ENCODE peak calls at places on chromosomes 12 and 14, in four cellular contexts. Z is HL-60, K is GM12878, D is K562. C is an unnamed sample.

GRCh38 chr14:77376380-77376770 is 519 bp downstream of the TMED8 start:
- DNase-seq in Z (no peak), K (no peak), D (peak; percentile 19), C (no peak)

GRCh38 chr12:110744697-110745264 is 2.1 kb upstream of the PPP1CC start:
- DNase-seq in Z (no peak), D (no peak), K (no peak), C (no peak)

GRCh38 chr14:92755495-92755894 is 7.1 kb upstream of the LGMN start:
- DNase-seq in K (no peak), Z (no peak), D (no peak), C (no peak)

GRCh38 chr12:6306151-6306550 is 4.3 kb upstream of the PLEKHG6 start:
- DNase-seq in Z (no peak), D (no peak), K (no peak), C (no peak)

GRCh38 chr12:19739195-19739776 is 300.0 kb downstream of the AEBP2 start:
- DNase-seq in K (peak; percentile 16), D (peak; percentile 7), Z (no peak), C (peak; percentile 20)

GRCh38 chr12:91637789-91638624 is 455.4 kb upstream of the DCN start:
- DNase-seq in Z (no peak), D (no peak), K (no peak), C (no peak)

GRCh38 chr14:21267431-21267845 is 1.8 kb downstream of the HNRNPC start:
- DNase-seq in D (no peak), K (no peak), Z (no peak), C (no peak)

GRCh38 chr12:127280393-127281275 is 986.3 kb upstream of the TMEM132C start:
- DNase-seq in Z (peak; percentile 35), K (no peak), D (peak; percentile 81), C (peak; percentile 60)

GRCh38 chr12:59595097-59595496 is 732 bp upstream of the SLC16A7 start:
- DNase-seq in K (no peak), D (no peak), Z (no peak), C (no peak)

GRCh38 chr12:50825372-50825838 is 17.3 kb upstream of the TMPRSS12 start:
- DNase-seq in Z (peak; percentile 42), K (no peak), D (peak; percentile 27), C (no peak)

GRCh38 chr14:81396108-81396507 is 4.0 kb downstream of the STON2 start:
- DNase-seq in Z (no peak), K (no peak), D (no peak), C (no peak)

GRCh38 chr12:51941011-51941561 is 10.4 kb upstream of the ACVR1B start:
- DNase-seq in K (no peak), Z (no peak), D (no peak), C (no peak)

GRCh38 chr12:125081427-125081826 is 16.2 kb downstream of the AACS start:
- DNase-seq in D (no peak), Z (no peak), K (no peak), C (no peak)

GRCh38 chr14:87863047-87863446 is 129.9 kb downstream of the GALC start:
- DNase-seq in K (no peak), D (no peak), Z (no peak), C (no peak)

GRCh38 chr12:101298426-101298825 is 18.5 kb downstream of the UTP20 start:
- DNase-seq in D (no peak), Z (no peak), K (no peak), C (no peak)

GRCh38 chr14:50860478-50861086 is 11.3 kb upstream of the ABHD12B start:
- DNase-seq in D (peak; percentile 54), K (peak; percentile 50), Z (peak; percentile 42), C (peak; percentile 48)

GRCh38 chr14:69101331-69101826 is 51.5 kb downstream of the DCAF5 start:
- DNase-seq in K (no peak), Z (peak; percentile 23), D (peak; percentile 45), C (no peak)

GRCh38 chr12:29499235-29499634 is 1.7 kb upstream of the OVCH1 start:
- DNase-seq in K (no peak), D (no peak), Z (no peak), C (no peak)

GRCh38 chr12:4272014-4272975 is 1.3 kb upstream of the CCND2 start:
- DNase-seq in K (peak; percentile 74), D (peak; percentile 82), Z (peak; percentile 43), C (peak; percentile 64)

GRCh38 chr12:68106160-68106559 is 53.4 kb downstream of the IFNG start:
- DNase-seq in D (no peak), Z (no peak), K (no peak), C (no peak)

GRCh38 chr14:100857196-100857922 is 31.4 kb downstream of the MEG3 start:
- DNase-seq in D (no peak), K (no peak), Z (no peak), C (no peak)

GRCh38 chr14:85533821-85534271 is 3.9 kb downstream of the FLRT2 start:
- DNase-seq in K (no peak), D (no peak), Z (no peak), C (no peak)

GRCh38 chr12:101455685-101456084 is 19.5 kb upstream of the SPIC start:
- DNase-seq in Z (no peak), D (no peak), K (no peak), C (no peak)

GRCh38 chr14:27642251-27642866 is 1044.5 kb upstream of the NOVA1 start:
- DNase-seq in Z (no peak), D (no peak), K (no peak), C (no peak)

GRCh38 chr12:104589215-104589614 is 132.5 kb downstream of the CHST11 start:
- DNase-seq in D (no peak), K (no peak), Z (no peak), C (no peak)

GRCh38 chr14:52268191-52269061 is 928 bp downstream of the PTGDR start:
- DNase-seq in K (no peak), D (no peak), Z (no peak), C (no peak)

GRCh38 chr12:56645717-56646446 is at the start of gene ATP5F1B:
- DNase-seq in D (peak; percentile 99), K (peak; percentile 100), Z (peak; percentile 99), C (peak; percentile 93)

GRCh38 chr12:11653215-11653753 is 3.8 kb downstream of the ETV6 start:
- DNase-seq in K (peak; percentile 69), D (no peak), Z (no peak), C (no peak)
- TF ChIP-seq SPI1 in K (peak; percentile 55), D (no peak), Z (peak; percentile 55), C (peak; percentile 71)

GRCh38 chr12:95548539-95549391 is 2.5 kb downstream of the USP44 start:
- DNase-seq in D (peak; percentile 75), Z (no peak), K (no peak), C (peak; percentile 59)

GRCh38 chr12:95548056-95548538 is 3.2 kb downstream of the USP44 start:
- DNase-seq in K (no peak), Z (no peak), D (peak; percentile 23), C (peak; percentile 20)

GRCh38 chr12:95546491-95546813 is 4.8 kb downstream of the USP44 start:
- DNase-seq in Z (no peak), K (no peak), D (peak; percentile 23), C (no peak)

GRCh38 chr12:95545731-95546490 is 5.4 kb downstream of the USP44 start:
- DNase-seq in Z (no peak), D (no peak), K (no peak), C (no peak)

DNA sequence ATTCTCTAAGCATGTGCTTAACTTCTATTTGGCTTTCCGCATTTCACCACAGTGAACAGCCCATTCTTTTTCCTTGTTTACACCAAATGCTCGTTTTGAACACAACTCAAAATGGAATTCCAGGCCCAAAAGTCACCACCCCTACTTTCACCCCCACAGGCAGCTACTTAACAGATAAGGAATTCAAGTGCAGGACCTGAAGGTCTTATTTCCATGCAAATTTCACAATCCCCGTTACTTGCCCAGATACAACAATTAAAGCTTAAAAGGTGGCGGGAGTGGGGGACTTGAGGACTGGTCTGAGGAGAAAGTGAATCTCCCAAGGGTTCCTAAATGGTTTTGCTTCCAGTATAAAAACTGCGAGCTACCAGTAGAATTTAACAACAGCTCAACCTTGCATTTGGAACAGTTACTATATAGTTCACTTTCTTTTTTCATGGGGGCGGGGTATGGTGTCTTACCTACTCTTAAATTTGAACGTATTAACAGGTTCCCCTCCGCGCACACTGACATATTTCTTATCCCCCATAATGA is 3.7 kb downstream of the USP44 start:
- DNase-seq in K (no peak), D (peak; percentile 38), Z (no peak), C (no peak)
- TF ChIP-seq POLR2AphosphoS5 in K (no peak), D (no peak), Z (no peak), C (no peak)

GRCh38 chr14:58297762-58298476 is 436 bp upstream of the ARID4A start:
- DNase-seq in D (peak; percentile 96), K (peak; percentile 100), Z (peak; percentile 99), C (peak; percentile 73)

GRCh38 chr14:58297412-58297761 is 968 bp upstream of the ARID4A start:
- DNase-seq in Z (no peak), K (no peak), D (no peak), C (no peak)

GRCh38 chr14:58298880-58299664 is 717 bp downstream of the ARID4A start:
- DNase-seq in Z (no peak), D (peak; percentile 38), K (no peak), C (peak; percentile 29)

GRCh38 chr14:58299665-58300202 is 1.4 kb downstream of the ARID4A start:
- DNase-seq in Z (no peak), K (no peak), D (peak; percentile 14), C (no peak)

DNA sequence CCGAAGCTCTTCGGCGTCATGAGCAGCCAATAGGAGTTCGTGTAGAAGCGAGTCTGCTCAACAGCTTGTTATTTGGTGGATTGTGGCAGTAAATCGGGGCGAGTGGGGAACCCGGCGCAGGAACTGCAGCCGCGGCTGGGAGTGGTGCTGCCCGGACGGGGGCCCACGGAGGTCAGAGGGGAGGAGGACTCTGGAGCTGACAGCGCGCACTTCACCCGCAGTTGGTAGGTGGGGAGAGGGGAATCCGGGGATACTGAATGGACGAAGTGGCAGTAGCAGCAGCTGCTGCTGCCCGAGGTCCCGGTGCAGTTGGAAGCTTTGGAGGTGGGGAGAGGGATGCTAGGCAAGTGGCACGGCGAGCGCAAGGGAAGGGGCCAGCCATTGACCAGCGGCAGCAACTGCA is at the start of gene ARID4A:
- DNase-seq in D (no peak), Z (no peak), K (no peak), C (no peak)
- TF ChIP-seq SPI1 in D (no peak), Z (peak; percentile 5), K (no peak), C (no peak)

DNA sequence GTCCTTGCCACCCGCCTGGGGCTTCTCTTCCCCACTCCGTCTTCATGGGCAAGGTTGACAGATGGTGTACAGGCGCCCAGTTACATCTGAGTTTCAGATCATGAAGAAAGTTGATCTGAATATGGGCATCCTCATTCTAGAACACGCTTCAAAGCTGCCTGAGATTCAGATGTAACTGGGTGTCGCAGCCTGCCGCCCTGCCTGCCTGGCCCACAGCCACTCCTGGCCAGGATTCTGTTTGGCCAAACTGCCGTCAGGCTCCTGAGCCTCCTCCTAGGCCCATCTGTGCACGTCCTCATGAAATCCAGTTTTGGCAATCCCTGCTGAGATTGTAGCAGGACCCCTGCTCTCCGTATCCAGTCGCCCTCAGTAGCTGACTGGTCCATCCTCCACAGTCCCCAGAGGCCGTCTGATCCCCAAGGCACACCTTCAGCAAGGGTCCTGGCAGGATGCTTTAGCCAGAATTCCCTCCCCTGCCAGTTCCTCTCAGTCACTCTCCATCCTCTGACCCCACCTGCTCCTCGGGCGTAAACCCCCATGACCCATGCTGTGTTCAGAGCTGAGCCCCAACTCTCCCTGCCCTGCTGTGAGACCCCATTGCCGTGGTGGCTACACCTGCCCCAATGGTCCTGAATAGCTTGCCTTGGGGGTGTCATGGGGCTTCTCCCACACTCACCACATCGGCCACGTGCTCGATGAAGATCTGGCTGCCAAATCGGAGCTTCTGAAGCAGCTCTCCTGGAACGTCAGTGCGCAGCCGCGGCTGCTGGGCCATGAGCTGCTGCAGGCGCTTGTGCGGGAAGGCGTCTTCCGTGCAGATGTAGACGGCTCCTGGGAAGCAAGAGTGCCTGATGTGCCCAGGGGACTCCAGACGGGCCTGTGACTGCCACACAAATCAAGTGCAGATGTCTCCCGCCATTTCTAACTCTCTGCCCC is 12.5 kb downstream of the XRCC3 start:
- DNase-seq in K (no peak), D (no peak), Z (no peak), C (no peak)
- TF ChIP-seq POLR2AphosphoS5 in K (no peak), D (no peak), Z (no peak), C (no peak)